ENCODE peak calls at places on chromosomes 13 and 19, in eight cellular contexts. One of them, this sample, is unnamed. For H3K4me1 and H3K9me3, the result is how much of the 10 kb centered on the place peaks cover.

GRCh38 chr13:53272873-53273272 is 244.3 kb downstream of the OLFM4 start:
- DNase-seq in tibial nerve: no peak
- DNase-seq in astrocyte: no peak
- DNase-seq in adrenal gland: no peak
- DNase-seq in heart right ventricle: no peak
- DNase-seq in breast epithelium: no peak
- DNase-seq in psoas muscle: no peak
- DNase-seq in spleen: no peak
- DNase-seq in this sample: no peak

GRCh38 chr19:4980087-4980486 is 11.2 kb downstream of the KDM4B start:
- DNase-seq in tibial nerve: no peak
- DNase-seq in astrocyte: peak
- DNase-seq in adrenal gland: no peak
- DNase-seq in heart right ventricle: no peak
- DNase-seq in breast epithelium: no peak
- DNase-seq in psoas muscle: no peak
- DNase-seq in spleen: no peak
- DNase-seq in this sample: no peak

GRCh38 chr13:51599444-51600176 is 15.3 kb downstream of the WDFY2 start:
- DNase-seq in tibial nerve: no peak
- DNase-seq in astrocyte: no peak
- DNase-seq in adrenal gland: no peak
- DNase-seq in heart right ventricle: no peak
- DNase-seq in breast epithelium: no peak
- DNase-seq in psoas muscle: no peak
- DNase-seq in spleen: no peak
- DNase-seq in this sample: no peak

GRCh38 chr19:8143041-8143440 is 6.4 kb downstream of the FBN3 start:
- DNase-seq in tibial nerve: no peak
- DNase-seq in astrocyte: no peak
- DNase-seq in adrenal gland: no peak
- DNase-seq in heart right ventricle: no peak
- DNase-seq in breast epithelium: no peak
- DNase-seq in psoas muscle: no peak
- DNase-seq in spleen: no peak
- DNase-seq in this sample: no peak

GRCh38 chr19:4722671-4723464 is 774 bp downstream of the DPP9 start:
- DNase-seq in tibial nerve: no peak
- DNase-seq in astrocyte: peak
- DNase-seq in adrenal gland: peak
- DNase-seq in heart right ventricle: no peak
- DNase-seq in breast epithelium: no peak
- DNase-seq in psoas muscle: peak
- DNase-seq in spleen: no peak
- DNase-seq in this sample: peak

GRCh38 chr19:2477732-2478191 is 1.8 kb downstream of the GADD45B start:
- DNase-seq in tibial nerve: no peak
- DNase-seq in astrocyte: no peak
- DNase-seq in adrenal gland: no peak
- DNase-seq in heart right ventricle: no peak
- DNase-seq in breast epithelium: no peak
- DNase-seq in psoas muscle: peak
- DNase-seq in spleen: peak
- DNase-seq in this sample: peak

GRCh38 chr13:95233026-95233635 is 68.1 kb downstream of the ABCC4 start:
- DNase-seq in tibial nerve: no peak
- DNase-seq in astrocyte: no peak
- DNase-seq in adrenal gland: no peak
- DNase-seq in heart right ventricle: no peak
- DNase-seq in breast epithelium: no peak
- DNase-seq in psoas muscle: no peak
- DNase-seq in spleen: no peak
- DNase-seq in this sample: no peak

GRCh38 chr13:112687836-112688559 is 1.8 kb upstream of the ATP11A start:
- DNase-seq in tibial nerve: no peak
- DNase-seq in astrocyte: no peak
- DNase-seq in adrenal gland: peak
- DNase-seq in heart right ventricle: no peak
- DNase-seq in breast epithelium: peak
- DNase-seq in psoas muscle: no peak
- DNase-seq in spleen: no peak
- DNase-seq in this sample: no peak

GRCh38 chr13:99034333-99035085 is 56.6 kb upstream of the DOCK9 start:
- DNase-seq in tibial nerve: no peak
- DNase-seq in astrocyte: no peak
- DNase-seq in adrenal gland: no peak
- DNase-seq in heart right ventricle: no peak
- DNase-seq in breast epithelium: no peak
- DNase-seq in psoas muscle: no peak
- DNase-seq in spleen: no peak
- DNase-seq in this sample: no peak

GRCh38 chr13:46492946-46493345 is 60.0 kb upstream of the LRCH1 start:
- DNase-seq in tibial nerve: peak
- DNase-seq in astrocyte: peak
- DNase-seq in adrenal gland: no peak
- DNase-seq in heart right ventricle: no peak
- DNase-seq in breast epithelium: no peak
- DNase-seq in psoas muscle: no peak
- DNase-seq in spleen: no peak
- DNase-seq in this sample: no peak

GRCh38 chr19:24000656-24001055 is 86.0 kb downstream of the ZNF726 start:
- DNase-seq in tibial nerve: no peak
- DNase-seq in astrocyte: no peak
- DNase-seq in adrenal gland: no peak
- DNase-seq in heart right ventricle: no peak
- DNase-seq in breast epithelium: no peak
- DNase-seq in psoas muscle: no peak
- DNase-seq in spleen: no peak
- DNase-seq in this sample: no peak

GRCh38 chr19:811007-811434 is 10.7 kb downstream of the PLPPR3 start:
- DNase-seq in tibial nerve: no peak
- DNase-seq in astrocyte: no peak
- DNase-seq in adrenal gland: no peak
- DNase-seq in heart right ventricle: no peak
- DNase-seq in breast epithelium: no peak
- DNase-seq in psoas muscle: no peak
- DNase-seq in spleen: peak
- DNase-seq in this sample: no peak

GRCh38 chr19:38588041-38588440 is 29.7 kb downstream of the MAP4K1 start:
- DNase-seq in tibial nerve: no peak
- DNase-seq in astrocyte: no peak
- DNase-seq in adrenal gland: no peak
- DNase-seq in heart right ventricle: no peak
- DNase-seq in breast epithelium: no peak
- DNase-seq in psoas muscle: no peak
- DNase-seq in spleen: no peak
- DNase-seq in this sample: no peak
- H3K27ac ChIP-seq in tibial nerve: no peak
- H3K27ac ChIP-seq in astrocyte: no peak
- H3K27ac ChIP-seq in adrenal gland: no peak
- H3K27ac ChIP-seq in heart right ventricle: no peak
- H3K27ac ChIP-seq in breast epithelium: no peak
- H3K27ac ChIP-seq in psoas muscle: no peak
- H3K27ac ChIP-seq in spleen: no peak
- H3K27ac ChIP-seq in this sample: no peak

GRCh38 chr13:21008026-21008425 is 53.4 kb downstream of the LATS2 start:
- DNase-seq in tibial nerve: no peak
- DNase-seq in astrocyte: no peak
- DNase-seq in adrenal gland: no peak
- DNase-seq in heart right ventricle: no peak
- DNase-seq in breast epithelium: no peak
- DNase-seq in psoas muscle: no peak
- DNase-seq in spleen: no peak
- DNase-seq in this sample: no peak

GRCh38 chr13:21010621-21011020 is 50.8 kb downstream of the LATS2 start:
- DNase-seq in tibial nerve: no peak
- DNase-seq in astrocyte: no peak
- DNase-seq in adrenal gland: no peak
- DNase-seq in heart right ventricle: no peak
- DNase-seq in breast epithelium: no peak
- DNase-seq in psoas muscle: no peak
- DNase-seq in spleen: no peak
- DNase-seq in this sample: no peak

GRCh38 chr13:21006141-21007005 is 55.0 kb downstream of the LATS2 start:
- DNase-seq in tibial nerve: no peak
- DNase-seq in astrocyte: no peak
- DNase-seq in adrenal gland: no peak
- DNase-seq in heart right ventricle: no peak
- DNase-seq in breast epithelium: no peak
- DNase-seq in psoas muscle: no peak
- DNase-seq in spleen: no peak
- DNase-seq in this sample: no peak

GRCh38 chr13:21011378-21011777 is 50.0 kb downstream of the LATS2 start:
- DNase-seq in tibial nerve: no peak
- DNase-seq in astrocyte: peak
- DNase-seq in adrenal gland: no peak
- DNase-seq in heart right ventricle: no peak
- DNase-seq in breast epithelium: no peak
- DNase-seq in psoas muscle: no peak
- DNase-seq in spleen: no peak
- DNase-seq in this sample: no peak

DNA sequence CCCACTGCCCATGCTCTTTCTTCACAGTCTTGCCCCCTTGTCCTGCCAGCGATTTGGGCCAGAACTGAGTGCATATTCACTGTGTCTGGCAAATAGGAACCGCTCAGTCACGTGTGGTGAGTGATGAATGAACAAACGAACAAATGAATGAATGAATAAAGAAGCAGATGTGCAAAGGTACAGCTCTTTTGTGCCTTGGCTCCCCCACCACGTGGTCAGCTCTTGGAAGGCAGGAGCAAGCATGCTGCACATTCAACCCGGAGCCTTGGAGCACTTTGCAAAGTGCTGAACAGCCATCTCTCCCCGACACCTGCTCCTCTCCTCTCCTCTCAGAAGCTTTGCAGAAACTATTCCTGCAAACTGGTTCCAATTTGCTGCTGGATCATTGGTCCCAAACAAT is 52.4 kb downstream of the LATS2 start:
- DNase-seq in tibial nerve: no peak
- DNase-seq in astrocyte: no peak
- DNase-seq in adrenal gland: no peak
- DNase-seq in heart right ventricle: no peak
- DNase-seq in breast epithelium: no peak
- DNase-seq in psoas muscle: no peak
- DNase-seq in spleen: no peak
- DNase-seq in this sample: no peak
- H3K4me1 ChIP-seq in tibial nerve: under half
- H3K4me1 ChIP-seq in astrocyte: under half
- H3K4me1 ChIP-seq in adrenal gland: under half
- H3K4me1 ChIP-seq in heart right ventricle: half or more
- H3K4me1 ChIP-seq in breast epithelium: under half
- H3K4me1 ChIP-seq in psoas muscle: half or more
- H3K4me1 ChIP-seq in spleen: under half
- H3K4me1 ChIP-seq in this sample: under half

DNA sequence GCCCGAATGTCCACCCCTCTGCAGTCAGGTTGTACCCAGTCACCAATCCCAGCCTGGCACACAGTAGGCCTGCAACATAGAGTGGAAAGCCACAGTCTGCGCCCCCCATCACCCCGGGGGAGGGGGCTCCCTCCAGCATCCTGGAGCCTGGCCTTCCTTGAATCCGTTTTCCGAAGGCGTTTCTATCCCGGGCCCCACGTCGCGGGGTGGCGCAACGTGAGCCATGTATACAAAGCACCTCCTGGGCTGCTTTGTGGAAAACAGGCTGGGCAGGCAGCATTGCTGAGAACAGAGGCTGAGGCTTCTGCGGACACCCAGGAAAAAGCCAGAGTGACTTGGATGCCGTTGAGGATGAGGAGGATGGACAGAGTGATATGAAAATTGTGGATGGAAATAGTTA is 103.3 kb upstream of the USP29 start:
- DNase-seq in tibial nerve: no peak
- DNase-seq in astrocyte: no peak
- DNase-seq in adrenal gland: no peak
- DNase-seq in heart right ventricle: no peak
- DNase-seq in breast epithelium: no peak
- DNase-seq in psoas muscle: no peak
- DNase-seq in spleen: no peak
- DNase-seq in this sample: no peak
- H3K9me3 ChIP-seq in tibial nerve: under half
- H3K9me3 ChIP-seq in astrocyte: under half
- H3K9me3 ChIP-seq in adrenal gland: under half
- H3K9me3 ChIP-seq in heart right ventricle: under half
- H3K9me3 ChIP-seq in breast epithelium: under half
- H3K9me3 ChIP-seq in psoas muscle: under half
- H3K9me3 ChIP-seq in spleen: half or more
- H3K9me3 ChIP-seq in this sample: under half

GRCh38 chr13:109387438-109387837 is 398.9 kb downstream of the IRS2 start:
- DNase-seq in tibial nerve: no peak
- DNase-seq in astrocyte: no peak
- DNase-seq in adrenal gland: no peak
- DNase-seq in heart right ventricle: no peak
- DNase-seq in breast epithelium: no peak
- DNase-seq in psoas muscle: no peak
- DNase-seq in spleen: no peak
- DNase-seq in this sample: no peak
- H3K27ac ChIP-seq in tibial nerve: no peak
- H3K27ac ChIP-seq in astrocyte: no peak
- H3K27ac ChIP-seq in adrenal gland: no peak
- H3K27ac ChIP-seq in heart right ventricle: no peak
- H3K27ac ChIP-seq in breast epithelium: no peak
- H3K27ac ChIP-seq in psoas muscle: no peak
- H3K27ac ChIP-seq in spleen: peak
- H3K27ac ChIP-seq in this sample: no peak

GRCh38 chr19:15379083-15379995 is at the start of gene AKAP8:
- DNase-seq in tibial nerve: peak
- DNase-seq in astrocyte: peak
- DNase-seq in adrenal gland: peak
- DNase-seq in heart right ventricle: peak
- DNase-seq in breast epithelium: peak
- DNase-seq in psoas muscle: peak
- DNase-seq in spleen: peak
- DNase-seq in this sample: peak

GRCh38 chr19:15381429-15381828 is 1.8 kb upstream of the AKAP8 start:
- DNase-seq in tibial nerve: no peak
- DNase-seq in astrocyte: no peak
- DNase-seq in adrenal gland: no peak
- DNase-seq in heart right ventricle: no peak
- DNase-seq in breast epithelium: no peak
- DNase-seq in psoas muscle: no peak
- DNase-seq in spleen: no peak
- DNase-seq in this sample: no peak

GRCh38 chr19:15378529-15379082 is 981 bp downstream of the AKAP8 start:
- DNase-seq in tibial nerve: peak
- DNase-seq in astrocyte: peak
- DNase-seq in adrenal gland: peak
- DNase-seq in heart right ventricle: no peak
- DNase-seq in breast epithelium: no peak
- DNase-seq in psoas muscle: peak
- DNase-seq in spleen: peak
- DNase-seq in this sample: peak

GRCh38 chr19:15381864-15382263 is 2.3 kb upstream of the AKAP8 start:
- DNase-seq in tibial nerve: no peak
- DNase-seq in astrocyte: no peak
- DNase-seq in adrenal gland: no peak
- DNase-seq in heart right ventricle: no peak
- DNase-seq in breast epithelium: no peak
- DNase-seq in psoas muscle: peak
- DNase-seq in spleen: no peak
- DNase-seq in this sample: no peak

GRCh38 chr19:15379996-15380647 is 535 bp upstream of the AKAP8 start:
- DNase-seq in tibial nerve: no peak
- DNase-seq in astrocyte: peak
- DNase-seq in adrenal gland: peak
- DNase-seq in heart right ventricle: no peak
- DNase-seq in breast epithelium: peak
- DNase-seq in psoas muscle: peak
- DNase-seq in spleen: no peak
- DNase-seq in this sample: peak
- H3K4me1 ChIP-seq in tibial nerve: under half
- H3K4me1 ChIP-seq in astrocyte: under half
- H3K4me1 ChIP-seq in adrenal gland: under half
- H3K4me1 ChIP-seq in heart right ventricle: under half
- H3K4me1 ChIP-seq in breast epithelium: under half
- H3K4me1 ChIP-seq in psoas muscle: under half
- H3K4me1 ChIP-seq in spleen: under half
- H3K4me1 ChIP-seq in this sample: under half